ENCODE peak calls at places on chromosomes 4 and X, in four cellular contexts. One of them, this sample, is unnamed.

GRCh38 chr4:114272226-114272625 is 292.8 kb upstream of the ARSJ start:
- DNase-seq in IMR-90: peak
- DNase-seq in A549: peak
- DNase-seq in K562: peak
- DNase-seq in this sample: no peak

GRCh38 chr4:175451238-175451965 is 360.7 kb downstream of the GPM6A start:
- DNase-seq in A549: no peak
- DNase-seq in IMR-90: no peak
- DNase-seq in K562: no peak
- DNase-seq in this sample: no peak

GRCh38 chr4:176588436-176588835 is 204.3 kb downstream of the VEGFC start:
- DNase-seq in A549: no peak
- DNase-seq in IMR-90: no peak
- DNase-seq in K562: no peak
- DNase-seq in this sample: no peak

GRCh38 chr4:149321438-149321837 is 494.2 kb downstream of the IQCM start:
- DNase-seq in K562: no peak
- DNase-seq in IMR-90: no peak
- DNase-seq in A549: no peak
- DNase-seq in this sample: no peak

GRCh38 chr4:53763813-53764597 is 172.7 kb upstream of the LNX1 start:
- DNase-seq in A549: no peak
- DNase-seq in K562: no peak
- DNase-seq in IMR-90: peak
- DNase-seq in this sample: peak

GRCh38 chr4:110902500-110902899 is 279.6 kb upstream of the PITX2 start:
- DNase-seq in IMR-90: peak
- DNase-seq in K562: no peak
- DNase-seq in A549: no peak
- DNase-seq in this sample: no peak

GRCh38 chrX:31796624-31797023 is 724.8 kb upstream of the FTHL17 start:
- DNase-seq in K562: no peak
- DNase-seq in IMR-90: no peak
- DNase-seq in A549: no peak
- DNase-seq in this sample: no peak

GRCh38 chrX:88135735-88136134 is 611.3 kb upstream of the CPXCR1 start:
- DNase-seq in A549: no peak
- DNase-seq in K562: no peak
- DNase-seq in IMR-90: no peak
- DNase-seq in this sample: no peak

GRCh38 chr4:93841803-93842202 is 13.2 kb downstream of the ATOH1 start:
- DNase-seq in A549: no peak
- DNase-seq in K562: no peak
- DNase-seq in IMR-90: no peak
- DNase-seq in this sample: no peak

GRCh38 chr4:12411072-12411471 is 982.4 kb upstream of the HS3ST1 start:
- DNase-seq in A549: no peak
- DNase-seq in IMR-90: no peak
- DNase-seq in K562: no peak
- DNase-seq in this sample: no peak

GRCh38 chr4:183314806-183315205 is 5.3 kb downstream of the CLDN22 start:
- DNase-seq in A549: no peak
- DNase-seq in K562: no peak
- DNase-seq in IMR-90: no peak
- DNase-seq in this sample: no peak

GRCh38 chr4:23759066-23759465 is 130.8 kb downstream of the PPARGC1A start:
- DNase-seq in A549: no peak
- DNase-seq in IMR-90: no peak
- DNase-seq in K562: no peak
- DNase-seq in this sample: no peak

GRCh38 chrX:118878977-118879376 is 55.4 kb downstream of the ZCCHC12 start:
- DNase-seq in K562: no peak
- DNase-seq in IMR-90: no peak
- DNase-seq in A549: no peak
- DNase-seq in this sample: no peak

GRCh38 chr4:1012031-1012739 is 759 bp downstream of the FGFRL1 start:
- DNase-seq in K562: peak
- DNase-seq in A549: peak
- DNase-seq in IMR-90: no peak
- DNase-seq in this sample: peak

GRCh38 chr4:19987746-19988145 is 264.0 kb upstream of the SLIT2 start:
- DNase-seq in A549: no peak
- DNase-seq in K562: no peak
- DNase-seq in IMR-90: peak
- DNase-seq in this sample: no peak

GRCh38 chr4:168387091-168387490 is 68.5 kb upstream of the DDX60 start:
- DNase-seq in IMR-90: no peak
- DNase-seq in A549: no peak
- DNase-seq in K562: no peak
- DNase-seq in this sample: no peak

GRCh38 chr4:112321768-112322684 is 24.9 kb downstream of the ALPK1 start:
- DNase-seq in IMR-90: peak
- DNase-seq in K562: peak
- DNase-seq in A549: peak
- DNase-seq in this sample: peak

GRCh38 chr4:187027231-187027760 is 303.6 kb upstream of the FAT1 start:
- DNase-seq in IMR-90: peak
- DNase-seq in K562: no peak
- DNase-seq in A549: no peak
- DNase-seq in this sample: no peak

GRCh38 chr4:138647433-138647832 is 368.1 kb upstream of the NOCT start:
- DNase-seq in A549: no peak
- DNase-seq in IMR-90: no peak
- DNase-seq in K562: no peak
- DNase-seq in this sample: no peak
- TF ChIP-seq RFX5 in A549: no peak
- TF ChIP-seq RFX5 in IMR-90: no peak
- TF ChIP-seq RFX5 in K562: no peak
- TF ChIP-seq RFX5 in this sample: no peak

GRCh38 chr4:141643557-141643956 is 7.2 kb downstream of the IL15 start:
- DNase-seq in IMR-90: peak
- DNase-seq in K562: no peak
- DNase-seq in A549: peak
- DNase-seq in this sample: no peak
- TF ChIP-seq RFX5 in IMR-90: no peak
- TF ChIP-seq RFX5 in K562: no peak
- TF ChIP-seq RFX5 in A549: no peak
- TF ChIP-seq RFX5 in this sample: no peak

GRCh38 chr4:80173387-80173786 is 23.9 kb upstream of the PRDM8 start:
- DNase-seq in IMR-90: peak
- DNase-seq in K562: no peak
- DNase-seq in A549: no peak
- DNase-seq in this sample: no peak
- TF ChIP-seq RFX5 in IMR-90: no peak
- TF ChIP-seq RFX5 in K562: no peak
- TF ChIP-seq RFX5 in A549: no peak
- TF ChIP-seq RFX5 in this sample: no peak

DNA sequence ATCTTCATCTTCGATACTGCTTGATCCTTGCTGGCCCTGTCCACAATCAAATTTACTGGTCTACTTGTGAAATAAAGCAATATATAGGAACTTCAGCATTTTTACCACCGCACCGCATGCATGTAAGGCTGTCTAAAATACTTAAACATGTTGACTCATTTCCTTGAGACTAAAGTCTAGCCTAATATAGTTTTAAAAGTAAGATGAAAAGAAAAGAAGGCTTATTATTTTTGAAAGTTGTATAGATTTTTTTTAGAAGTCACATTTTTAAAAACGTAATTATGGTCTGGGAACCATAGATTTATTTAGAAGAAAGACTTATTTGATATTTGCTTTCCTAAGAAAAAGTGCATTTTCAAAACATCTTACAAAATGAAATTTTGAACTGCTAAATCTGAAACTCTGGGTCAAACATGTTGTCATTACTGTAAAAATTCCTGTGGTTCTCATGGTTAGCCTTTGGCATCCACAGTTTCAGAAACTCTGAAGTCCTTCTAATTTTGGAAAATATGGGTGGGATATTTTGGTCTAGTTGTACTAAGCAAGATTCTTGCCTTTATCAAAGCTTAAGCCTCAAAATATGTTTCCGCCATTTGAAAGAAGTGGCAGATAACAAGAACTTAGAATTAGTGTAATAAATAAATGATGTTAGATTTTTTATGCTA is 423.5 kb upstream of the CTSO start:
- DNase-seq in K562: no peak
- DNase-seq in IMR-90: peak
- DNase-seq in A549: no peak
- DNase-seq in this sample: no peak
- TF ChIP-seq RFX5 in K562: no peak
- TF ChIP-seq RFX5 in IMR-90: no peak
- TF ChIP-seq RFX5 in A549: no peak
- TF ChIP-seq RFX5 in this sample: no peak

DNA sequence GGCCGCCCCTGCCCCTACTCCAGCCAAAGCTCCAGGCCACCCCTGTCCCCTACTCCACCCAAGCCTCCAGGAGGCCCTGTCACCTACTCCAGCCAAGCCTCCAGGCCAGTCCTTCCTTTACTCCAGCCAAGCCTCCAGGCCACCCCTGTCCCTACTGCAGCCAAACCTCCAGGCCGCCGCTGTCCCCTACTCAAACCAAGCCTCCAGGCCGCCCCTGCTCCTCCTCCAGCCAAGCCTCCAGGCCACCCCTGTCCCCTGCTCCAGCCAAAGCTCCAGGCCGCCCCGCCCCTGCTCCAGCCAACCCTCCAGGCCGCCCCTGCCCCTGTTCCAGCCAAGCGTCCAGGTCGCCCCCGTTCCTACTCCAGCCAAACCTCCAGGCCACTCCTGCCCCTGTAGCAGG is 5.1 kb upstream of the ASMT start:
- DNase-seq in IMR-90: no peak
- DNase-seq in A549: no peak
- DNase-seq in K562: no peak
- DNase-seq in this sample: no peak
- TF ChIP-seq RFX5 in IMR-90: no peak
- TF ChIP-seq RFX5 in A549: no peak
- TF ChIP-seq RFX5 in K562: no peak
- TF ChIP-seq RFX5 in this sample: no peak

GRCh38 chrX:68895339-68896250 is 66.8 kb downstream of the EFNB1 start:
- DNase-seq in A549: peak
- DNase-seq in IMR-90: peak
- DNase-seq in K562: peak
- DNase-seq in this sample: peak
- TF ChIP-seq RFX5 in A549: no peak
- TF ChIP-seq RFX5 in IMR-90: no peak
- TF ChIP-seq RFX5 in K562: no peak
- TF ChIP-seq RFX5 in this sample: no peak

DNA sequence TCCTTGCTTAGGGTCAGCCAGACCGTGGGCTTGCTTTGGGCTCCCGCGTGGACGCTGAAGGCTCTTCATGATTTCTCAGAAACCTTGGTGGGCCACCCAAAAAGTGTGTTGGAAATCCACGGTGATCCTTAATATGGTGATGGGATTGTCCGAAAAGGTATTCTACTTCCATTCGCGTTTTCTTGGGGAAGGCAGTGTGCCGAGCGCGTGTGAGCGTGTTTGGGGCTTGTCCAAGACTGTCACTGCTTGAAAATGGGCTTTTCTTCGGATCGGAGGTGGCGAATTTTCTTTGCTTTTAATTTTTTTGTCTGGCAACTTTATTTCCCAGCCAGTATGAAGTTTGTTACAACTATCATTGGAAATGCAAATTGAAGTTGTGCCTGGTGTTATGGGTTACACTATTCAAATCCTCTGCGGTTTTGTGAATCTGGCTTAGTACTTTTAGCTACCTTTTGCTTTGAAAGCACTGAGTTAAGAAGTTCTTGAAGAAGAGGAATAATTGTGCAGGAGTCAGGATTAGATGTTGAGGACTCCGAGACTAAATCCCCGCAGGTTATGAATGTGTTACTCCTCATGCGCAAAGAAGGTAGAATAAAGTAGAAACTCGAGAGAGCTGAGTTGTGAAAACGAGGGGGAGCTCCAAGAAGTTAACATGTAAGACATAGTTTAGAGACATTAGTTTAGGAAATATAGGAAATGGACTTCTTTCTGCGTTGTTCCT is 3.2 kb downstream of the SPRY1 start:
- DNase-seq in IMR-90: no peak
- DNase-seq in A549: no peak
- DNase-seq in K562: no peak
- DNase-seq in this sample: no peak
- TF ChIP-seq RFX5 in IMR-90: no peak
- TF ChIP-seq RFX5 in A549: no peak
- TF ChIP-seq RFX5 in K562: no peak
- TF ChIP-seq RFX5 in this sample: no peak

GRCh38 chr4:172202480-172203076 is 389.4 kb downstream of the GALNTL6 start:
- DNase-seq in A549: peak
- DNase-seq in K562: peak
- DNase-seq in IMR-90: peak
- DNase-seq in this sample: peak

DNA sequence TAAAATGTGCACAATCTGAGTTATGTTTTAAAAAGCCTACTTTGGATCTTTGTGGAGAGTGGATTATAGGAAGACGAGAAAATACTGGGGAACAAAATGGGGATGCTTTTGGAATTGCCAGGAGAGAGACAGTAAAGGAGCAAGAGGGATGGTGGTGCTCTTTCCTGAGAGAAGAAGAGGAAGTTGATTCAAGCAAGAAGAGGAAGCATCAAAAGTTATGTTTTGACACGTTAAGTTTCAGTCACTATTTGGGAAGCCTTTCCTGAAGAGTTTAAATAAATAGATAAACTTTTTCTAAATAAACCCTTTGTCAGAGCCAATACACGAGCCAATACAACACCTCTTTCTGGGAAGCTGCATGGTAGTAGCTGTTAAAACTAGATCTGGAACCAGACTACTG is 394.1 kb downstream of the GALNTL6 start:
- DNase-seq in K562: no peak
- DNase-seq in IMR-90: no peak
- DNase-seq in A549: no peak
- DNase-seq in this sample: no peak
- TF ChIP-seq RFX5 in K562: no peak
- TF ChIP-seq RFX5 in IMR-90: no peak
- TF ChIP-seq RFX5 in A549: no peak
- TF ChIP-seq RFX5 in this sample: no peak

GRCh38 chr4:2289955-2290333 is 28.0 kb upstream of the MXD4 start:
- DNase-seq in IMR-90: no peak
- DNase-seq in K562: no peak
- DNase-seq in A549: no peak
- DNase-seq in this sample: no peak
- TF ChIP-seq RFX5 in IMR-90: no peak
- TF ChIP-seq RFX5 in K562: no peak
- TF ChIP-seq RFX5 in A549: no peak
- TF ChIP-seq RFX5 in this sample: no peak